ENCODE peak calls at places on chromosomes 13 and 19, in eight cellular contexts. R is activated T-helper 9 cell treated with anti-CD3 and anti-CD28 coated beads, Interleukin-2, amount 50 U/mL, for 16 hours; N is fibroblast of lung; S is astrocyte of the spinal cord; I is activated T-cell treated with anti-CD3 and anti-CD28 coated beads for 1 hour; M is activated CD4-positive, alpha-beta T cell treated with anti-CD3 and anti-CD28 coated beads, Interleukin-2, amount 50 U/mL, for 24 hours; U is epithelial cell of esophagus; Y is activated CD4-positive, alpha-beta memory T cell treated with anti-CD3 and anti-CD28 coated beads for 36 hours. A is an unnamed sample.

GRCh38 chr13:106318941-106319411 is 216.5 kb downstream of the EFNB2 start:
- DNase-seq in R (no peak), N (peak), S (peak), I (no peak), M (no peak), U (peak), Y (no peak), A (peak)

GRCh38 chr13:48874165-48874564 is 101.5 kb upstream of the FNDC3A start:
- DNase-seq in R (no peak), N (no peak), S (no peak), I (no peak), M (no peak), U (no peak), Y (no peak), A (no peak)

GRCh38 chr19:45059258-45059965 is 16.9 kb downstream of the ZNF296 start:
- DNase-seq in R (peak), N (peak), S (peak), I (peak), M (peak), U (peak), Y (peak), A (peak)

GRCh38 chr19:12052571-12053169 is at the start of gene ZNF878:
- DNase-seq in R (no peak), N (peak), S (peak), I (peak), M (peak), U (peak), Y (peak), A (peak)

GRCh38 chr13:74891610-74892009 is 590.4 kb downstream of the TBC1D4 start:
- DNase-seq in R (no peak), N (peak), S (peak), I (no peak), M (no peak), U (peak), Y (no peak), A (peak)

GRCh38 chr13:109715902-109716301 is 70.5 kb downstream of the IRS2 start:
- DNase-seq in R (no peak), N (no peak), S (peak), I (no peak), M (no peak), U (peak), Y (no peak), A (no peak)

GRCh38 chr19:19087676-19088075 is 23.9 kb downstream of the SLC25A42 start:
- DNase-seq in R (no peak), N (no peak), S (no peak), I (no peak), M (no peak), U (no peak), Y (no peak), A (no peak)

GRCh38 chr13:99892189-99892588 is 79.4 kb downstream of the ZIC5 start:
- DNase-seq in R (no peak), N (no peak), S (no peak), I (no peak), M (no peak), U (no peak), Y (no peak), A (no peak)

GRCh38 chr19:4130635-4131438 is 6.9 kb upstream of the MAP2K2 start:
- DNase-seq in R (no peak), N (peak), S (peak), I (no peak), M (no peak), U (peak), Y (no peak), A (peak)

GRCh38 chr13:93268327-93269028 is 41.9 kb downstream of the GPC6 start:
- DNase-seq in R (no peak), N (no peak), S (no peak), I (no peak), M (no peak), U (no peak), Y (no peak), A (no peak)

GRCh38 chr19:48499352-48500090 is 12.1 kb downstream of the LMTK3 start:
- DNase-seq in R (no peak), N (no peak), S (no peak), I (no peak), M (no peak), U (no peak), Y (no peak), A (no peak)

GRCh38 chr13:100734194-100734720 is 59.7 kb upstream of the TMTC4 start:
- DNase-seq in R (no peak), N (no peak), S (no peak), I (no peak), M (no peak), U (no peak), Y (no peak), A (no peak)

GRCh38 chr13:19618925-19619324 is 14.5 kb upstream of the MPHOSPH8 start:
- DNase-seq in R (no peak), N (peak), S (peak), I (no peak), M (no peak), U (peak), Y (no peak), A (no peak)

GRCh38 chr19:10112037-10112751 is 701 bp downstream of the P2RY11 start:
- DNase-seq in R (peak), N (no peak), S (no peak), I (no peak), M (no peak), U (no peak), Y (peak), A (no peak)

GRCh38 chr19:892243-892996 is 567 bp downstream of the MED16 start:
- DNase-seq in R (no peak), N (no peak), S (no peak), I (no peak), M (no peak), U (no peak), Y (no peak), A (no peak)

GRCh38 chr19:49581007-49581508 is at the start of gene PRRG2:
- DNase-seq in R (no peak), N (no peak), S (no peak), I (no peak), M (no peak), U (peak), Y (no peak), A (no peak)

GRCh38 chr19:43633520-43633919 is 6.1 kb downstream of the CADM4 start:
- DNase-seq in R (no peak), N (no peak), S (no peak), I (no peak), M (no peak), U (no peak), Y (no peak), A (no peak)

GRCh38 chr19:19774354-19775033 is 41.6 kb upstream of the ZNF14 start:
- DNase-seq in R (no peak), N (no peak), S (no peak), I (no peak), M (no peak), U (no peak), Y (no peak), A (no peak)

GRCh38 chr13:76992548-76993001 is 694 bp downstream of the CLN5 start:
- DNase-seq in R (no peak), N (peak), S (peak), I (peak), M (no peak), U (peak), Y (peak), A (no peak)

GRCh38 chr13:51243832-51244231 is 21.6 kb downstream of the FAM124A start:
- DNase-seq in R (no peak), N (no peak), S (no peak), I (no peak), M (no peak), U (no peak), Y (no peak), A (no peak)

GRCh38 chr13:77584111-77584510 is 48.6 kb downstream of the SCEL start:
- DNase-seq in R (no peak), N (peak), S (peak), I (no peak), M (no peak), U (peak), Y (no peak), A (no peak)

GRCh38 chr19:49567722-49568454 is 12.5 kb downstream of the NOSIP start:
- DNase-seq in R (peak), N (no peak), S (peak), I (peak), M (no peak), U (no peak), Y (peak), A (no peak)

GRCh38 chr19:6264077-6264445 is 15.7 kb downstream of the MLLT1 start:
- DNase-seq in R (no peak), N (peak), S (peak), I (no peak), M (no peak), U (no peak), Y (no peak), A (no peak)

GRCh38 chr19:16266586-16266942 is 58.1 kb upstream of the KLF2 start:
- DNase-seq in R (peak), N (no peak), S (no peak), I (peak), M (no peak), U (no peak), Y (peak), A (no peak)

GRCh38 chr13:27926644-27927434 is 7.0 kb downstream of the PDX1 start:
- DNase-seq in R (no peak), N (no peak), S (no peak), I (no peak), M (no peak), U (no peak), Y (peak), A (no peak)

GRCh38 chr13:80109313-80109712 is 231.6 kb downstream of the SPRY2 start:
- DNase-seq in R (no peak), N (no peak), S (no peak), I (no peak), M (no peak), U (peak), Y (no peak), A (no peak)

A was measured in Caki2.